ENCODE peak calls at places on chromosomes 16 and 17, in five cellular contexts. One of them, this sample, is unnamed.
A peak's percentile ranks its signal among the peaks of the same experiment; 100 is the strongest.

GRCh38 chr16:57016301-57016700 is 26.9 kb downstream of the NLRC5 start:
- ATAC-seq in lower lobe of right lung: no peak
- ATAC-seq in upper lobe of right lung: no peak
- ATAC-seq in activated CD8-positive, alpha-beta memory T cell treated with anti-CD3 and anti-CD28 coated beads, Interleukin-2, amount 10 ng/mL, durations not matched to agents 7 days and 5 days: no peak
- ATAC-seq in thoracic aorta: no peak
- ATAC-seq in this sample: no peak

GRCh38 chr17:77451894-77452852 is 311.4 kb downstream of the SEC14L1 start:
- ATAC-seq in lower lobe of right lung: peak; percentile 73
- ATAC-seq in upper lobe of right lung: peak; percentile 67
- ATAC-seq in activated CD8-positive, alpha-beta memory T cell treated with anti-CD3 and anti-CD28 coated beads, Interleukin-2, amount 10 ng/mL, durations not matched to agents 7 days and 5 days: no peak
- ATAC-seq in thoracic aorta: no peak
- ATAC-seq in this sample: peak; percentile 58

GRCh38 chr16:71900336-71900735 is 5.0 kb downstream of the IST1 start:
- ATAC-seq in lower lobe of right lung: no peak
- ATAC-seq in upper lobe of right lung: peak; percentile 61
- ATAC-seq in activated CD8-positive, alpha-beta memory T cell treated with anti-CD3 and anti-CD28 coated beads, Interleukin-2, amount 10 ng/mL, durations not matched to agents 7 days and 5 days: no peak
- ATAC-seq in thoracic aorta: no peak
- ATAC-seq in this sample: no peak

GRCh38 chr17:6716736-6717135 is 3.6 kb upstream of the SLC13A5 start:
- ATAC-seq in lower lobe of right lung: no peak
- ATAC-seq in upper lobe of right lung: no peak
- ATAC-seq in activated CD8-positive, alpha-beta memory T cell treated with anti-CD3 and anti-CD28 coated beads, Interleukin-2, amount 10 ng/mL, durations not matched to agents 7 days and 5 days: no peak
- ATAC-seq in thoracic aorta: no peak
- ATAC-seq in this sample: no peak

GRCh38 chr17:46854515-46854914 is 3.1 kb downstream of the WNT9B start:
- ATAC-seq in lower lobe of right lung: no peak
- ATAC-seq in upper lobe of right lung: no peak
- ATAC-seq in activated CD8-positive, alpha-beta memory T cell treated with anti-CD3 and anti-CD28 coated beads, Interleukin-2, amount 10 ng/mL, durations not matched to agents 7 days and 5 days: no peak
- ATAC-seq in thoracic aorta: no peak
- ATAC-seq in this sample: no peak

GRCh38 chr17:32822996-32823395 is 53.9 kb downstream of the MYO1D start:
- ATAC-seq in lower lobe of right lung: peak; percentile 42
- ATAC-seq in upper lobe of right lung: peak; percentile 77
- ATAC-seq in activated CD8-positive, alpha-beta memory T cell treated with anti-CD3 and anti-CD28 coated beads, Interleukin-2, amount 10 ng/mL, durations not matched to agents 7 days and 5 days: no peak
- ATAC-seq in thoracic aorta: peak; percentile 19
- ATAC-seq in this sample: peak; percentile 51

GRCh38 chr16:12111819-12112218 is 135.3 kb downstream of the SNX29 start:
- ATAC-seq in lower lobe of right lung: no peak
- ATAC-seq in upper lobe of right lung: no peak
- ATAC-seq in activated CD8-positive, alpha-beta memory T cell treated with anti-CD3 and anti-CD28 coated beads, Interleukin-2, amount 10 ng/mL, durations not matched to agents 7 days and 5 days: no peak
- ATAC-seq in thoracic aorta: no peak
- ATAC-seq in this sample: no peak

GRCh38 chr17:77393867-77394539 is 253.2 kb downstream of the SEC14L1 start:
- ATAC-seq in lower lobe of right lung: no peak
- ATAC-seq in upper lobe of right lung: no peak
- ATAC-seq in activated CD8-positive, alpha-beta memory T cell treated with anti-CD3 and anti-CD28 coated beads, Interleukin-2, amount 10 ng/mL, durations not matched to agents 7 days and 5 days: no peak
- ATAC-seq in thoracic aorta: no peak
- ATAC-seq in this sample: no peak

GRCh38 chr16:69199382-69199781 is 12.4 kb downstream of the SNTB2 start:
- ATAC-seq in lower lobe of right lung: no peak
- ATAC-seq in upper lobe of right lung: peak; percentile 50
- ATAC-seq in activated CD8-positive, alpha-beta memory T cell treated with anti-CD3 and anti-CD28 coated beads, Interleukin-2, amount 10 ng/mL, durations not matched to agents 7 days and 5 days: no peak
- ATAC-seq in thoracic aorta: no peak
- ATAC-seq in this sample: peak; percentile 83

GRCh38 chr17:81120149-81120484 is 45.2 kb upstream of the PVALEF start:
- ATAC-seq in lower lobe of right lung: no peak
- ATAC-seq in upper lobe of right lung: no peak
- ATAC-seq in activated CD8-positive, alpha-beta memory T cell treated with anti-CD3 and anti-CD28 coated beads, Interleukin-2, amount 10 ng/mL, durations not matched to agents 7 days and 5 days: no peak
- ATAC-seq in thoracic aorta: no peak
- ATAC-seq in this sample: no peak